ENCODE peak calls at places on chromosomes 1 and 21, in five cellular contexts. F, I, D, E and A are unnamed samples.

GRCh38 chr1:165481820-165482532 is 37.0 kb upstream of the RXRG start:
- DNase-seq in I (peak; percentile 26), D (no peak), F (peak; percentile 4), E (peak; percentile 91), A (no peak)

GRCh38 chr1:119647228-119647733 is 785 bp downstream of the ZNF697 start:
- DNase-seq in I (no peak), F (no peak), D (peak; percentile 27), E (no peak), A (no peak)

GRCh38 chr1:92211166-92211565 is 6.5 kb upstream of the C1orf146 start:
- DNase-seq in D (no peak), I (no peak), F (no peak), E (peak; percentile 66), A (no peak)

GRCh38 chr1:99544328-99544727 is 101.6 kb upstream of the PALMD start:
- DNase-seq in I (peak; percentile 87), F (no peak), E (peak; percentile 63), D (no peak), A (no peak)

GRCh38 chr21:31403596-31404333 is 59.7 kb upstream of the TIAM1 start:
- DNase-seq in E (no peak), F (no peak), D (peak; percentile 31), I (no peak), A (no peak)

GRCh38 chr1:6108937-6109636 is 63.4 kb downstream of the KCNAB2 start:
- DNase-seq in D (peak; percentile 28), F (no peak), E (peak; percentile 51), I (peak; percentile 39), A (peak; percentile 15)

GRCh38 chr21:40730051-40730760 is 116.8 kb downstream of the DSCAM start:
- DNase-seq in D (no peak), F (no peak), I (no peak), E (no peak), A (no peak)

GRCh38 chr1:64686828-64687724 is 57.8 kb upstream of the RAVER2 start:
- DNase-seq in D (peak; percentile 18), F (no peak), E (peak; percentile 70), I (peak; percentile 88), A (peak; percentile 21)

GRCh38 chr21:35727830-35728229 is 332.5 kb downstream of the SETD4 start:
- DNase-seq in I (no peak), D (no peak), F (no peak), E (no peak), A (no peak)

GRCh38 chr1:235495539-235495938 is 8.7 kb downstream of the B3GALNT2 start:
- DNase-seq in D (no peak), I (no peak), E (no peak), F (no peak), A (no peak)

GRCh38 chr1:30058966-30059365 is 664.4 kb downstream of the MATN1 start:
- DNase-seq in D (no peak), E (peak; percentile 79), F (no peak), I (no peak), A (no peak)

GRCh38 chr1:100494393-100495084 is 43.4 kb upstream of the GPR88 start:
- DNase-seq in D (no peak), F (no peak), I (no peak), E (peak; percentile 7), A (no peak)

GRCh38 chr1:77824694-77825355 is 45.4 kb downstream of the MIGA1 start:
- DNase-seq in I (no peak), D (no peak), E (peak; percentile 21), F (no peak), A (no peak)

GRCh38 chr1:209707308-209707707 is 2.7 kb downstream of the HSD11B1 start:
- DNase-seq in E (no peak), I (peak; percentile 19), F (no peak), D (no peak), A (no peak)

GRCh38 chr21:20997633-20998455 is at the start of gene NCAM2:
- DNase-seq in I (peak; percentile 4), E (peak; percentile 66), D (peak; percentile 84), F (peak; percentile 39), A (peak; percentile 12)

GRCh38 chr21:42056468-42056867 is 14.6 kb upstream of the UMODL1 start:
- DNase-seq in F (no peak), D (no peak), E (no peak), I (no peak), A (no peak)

GRCh38 chr1:113073457-113073950 is 506 bp downstream of the LRIG2 start:
- DNase-seq in E (peak; percentile 60), I (peak; percentile 78), F (no peak), D (peak; percentile 72), A (no peak)

GRCh38 chr1:21623411-21623961 is 45.7 kb downstream of the RAP1GAP start:
- DNase-seq in D (no peak), F (no peak), I (no peak), E (no peak), A (no peak)

GRCh38 chr1:26862781-26863676 is at the start of gene SFN:
- DNase-seq in F (peak; percentile 37), D (no peak), E (no peak), I (no peak), A (peak; percentile 29)

GRCh38 chr1:220224611-220225124 is 47.6 kb downstream of the RAB3GAP2 start:
- DNase-seq in I (no peak), E (no peak), F (no peak), D (no peak), A (no peak)

GRCh38 chr1:244322791-244323521 is 128.8 kb downstream of the ADSS2 start:
- DNase-seq in I (peak; percentile 99), D (no peak), F (peak; percentile 15), E (peak; percentile 99), A (no peak)

GRCh38 chr1:25487628-25488027 is 55.8 kb upstream of the LDLRAP1 start:
- DNase-seq in I (no peak), E (no peak), D (no peak), F (no peak), A (peak; percentile 16)

GRCh38 chr1:24641646-24642151 is 1.4 kb upstream of the SRRM1 start:
- DNase-seq in E (peak; percentile 41), D (peak; percentile 26), F (peak; percentile 17), I (peak; percentile 28), A (no peak)

GRCh38 chr1:29279896-29280779 is 43.8 kb downstream of the PTPRU start:
- DNase-seq in E (no peak), I (no peak), D (no peak), F (no peak), A (no peak)

GRCh38 chr1:87325982-87326738 is 2.5 kb upstream of the LMO4 start:
- DNase-seq in I (peak; percentile 74), D (peak; percentile 51), F (peak; percentile 35), E (peak; percentile 65), A (no peak)

GRCh38 chr1:89149229-89149628 is 23.3 kb upstream of the GBP2 start:
- DNase-seq in I (peak; percentile 14), E (peak; percentile 36), D (peak; percentile 18), F (no peak), A (no peak)

GRCh38 chr21:34974162-34974981 is 74.7 kb downstream of the RUNX1 start:
- DNase-seq in I (no peak), F (peak; percentile 46), D (no peak), E (no peak), A (peak; percentile 47)

GRCh38 chr1:170153417-170153816 is 7.7 kb downstream of the NTMT2 start:
- DNase-seq in E (no peak), D (no peak), I (no peak), F (no peak), A (no peak)

GRCh38 chr1:216183427-216183826 is 239.8 kb downstream of the USH2A start:
- DNase-seq in E (peak; percentile 8), I (no peak), D (no peak), F (no peak), A (no peak)

GRCh38 chr1:86447198-86447790 is 21.4 kb upstream of the CLCA1 start:
- DNase-seq in D (no peak), E (no peak), F (no peak), I (no peak), A (no peak)

GRCh38 chr1:79895573-79895972 is 889.0 kb upstream of the ADGRL4 start:
- DNase-seq in D (no peak), E (no peak), I (no peak), F (no peak), A (no peak)

GRCh38 chr1:207941664-207942063 is 30.7 kb upstream of the CD34 start:
- DNase-seq in I (peak; percentile 97), D (no peak), F (no peak), E (peak; percentile 93), A (no peak)

GRCh38 chr1:14737561-14738094 is 139.1 kb downstream of the KAZN start:
- DNase-seq in E (no peak), D (no peak), I (no peak), F (no peak), A (no peak)

GRCh38 chr1:214823311-214824117 is 220.5 kb downstream of the CENPF start:
- DNase-seq in E (no peak), F (no peak), D (no peak), I (no peak), A (no peak)